ENCODE peak calls at places on chromosome 1, in four cellular contexts. I is stimulated activated CD8-positive, alpha-beta memory T cell treated with anti-CD3 and anti-CD28 coated beads, Interleukin-15, amount 100 ng/mL, for 4 hours; Q is activated CD4-positive, alpha-beta T cell treated with anti-CD3 and anti-CD28 coated beads, Interleukin-2, amount 10 ng/mL, durations not matched to agents 7 days and 5 days; S is T-helper 9 cell. A is an unnamed sample.

GRCh38 chr1:93123141-93123783 is 44.2 kb downstream of the MTF2 start:
- DNase-seq in Q (no peak), S (no peak), I (no peak), A (no peak)

GRCh38 chr1:93672069-93672468 is 9.6 kb downstream of the BCAR3 start:
- DNase-seq in S (no peak), Q (no peak), I (no peak), A (no peak)

GRCh38 chr1:12113433-12114339 is 50.6 kb downstream of the TNFRSF8 start:
- DNase-seq in I (no peak), Q (peak; percentile 37), S (no peak), A (no peak)

GRCh38 chr1:240737268-240737667 is 125.3 kb upstream of the GREM2 start:
- DNase-seq in Q (no peak), S (no peak), I (no peak), A (no peak)

GRCh38 chr1:43152866-43153265 is 19.2 kb downstream of the EBNA1BP2 start:
- DNase-seq in Q (no peak), I (no peak), S (no peak), A (no peak)

GRCh38 chr1:38564946-38565570 is 294.5 kb downstream of the RRAGC start:
- DNase-seq in S (no peak), Q (no peak), I (no peak), A (no peak)

GRCh38 chr1:202837746-202838145 is 27.0 kb downstream of the PCAT6 start:
- DNase-seq in Q (no peak), I (no peak), S (no peak), A (no peak)

GRCh38 chr1:24657781-24658180 is 14.7 kb downstream of the SRRM1 start:
- DNase-seq in I (no peak), Q (no peak), S (no peak), A (no peak)

GRCh38 chr1:33852711-33853110 is 11.2 kb upstream of the HMGB4 start:
- DNase-seq in Q (no peak), I (no peak), S (no peak), A (no peak)

GRCh38 chr1:42730988-42731387 is 9.0 kb downstream of the CLDN19 start:
- DNase-seq in Q (peak; percentile 22), I (no peak), S (no peak), A (no peak)

GRCh38 chr1:162279099-162279498 is 97.6 kb downstream of the SPATA46 start:
- DNase-seq in I (no peak), Q (no peak), S (no peak), A (no peak)

A was measured in effector memory CD4-positive, alpha-beta T cell.